ENCODE peak calls at places on chromosome 1, in eight cellular contexts. F, I, Y, R, P, G, D and H are unnamed samples.

GRCh38 chr1:54054438-54054749 is 986 bp downstream of the TCEANC2 start:
- DNase-seq in F (peak; percentile 21), I (no peak), Y (peak; percentile 1), R (no peak), P (no peak), G (no peak), D (no peak), H (no peak)

GRCh38 chr1:204285438-204286322 is 71.9 kb upstream of the GOLT1A start:
- DNase-seq in F (peak; percentile 85), I (no peak), Y (peak; percentile 24), R (no peak), P (no peak), G (no peak), D (no peak), H (no peak)

GRCh38 chr1:117638141-117638540 is 32.3 kb downstream of the TENT5C start:
- DNase-seq in F (no peak), I (no peak), Y (no peak), R (no peak), P (no peak), G (no peak), D (no peak), H (no peak)

GRCh38 chr1:79599257-79599656 is 592.7 kb upstream of the ADGRL4 start:
- DNase-seq in F (no peak), I (no peak), Y (no peak), R (no peak), P (no peak), G (no peak), D (no peak), H (no peak)

GRCh38 chr1:30283199-30283962 is 440.0 kb downstream of the MATN1 start:
- DNase-seq in F (no peak), I (no peak), Y (no peak), R (no peak), P (no peak), G (no peak), D (no peak), H (no peak)

GRCh38 chr1:37901191-37901892 is 42.0 kb upstream of the MTF1 start:
- DNase-seq in F (no peak), I (no peak), Y (no peak), R (no peak), P (no peak), G (no peak), D (no peak), H (no peak)

GRCh38 chr1:4602536-4603316 is 51.7 kb upstream of the AJAP1 start:
- DNase-seq in F (no peak), I (no peak), Y (no peak), R (no peak), P (no peak), G (no peak), D (no peak), H (no peak)

GRCh38 chr1:46547481-46548383 is 3.7 kb downstream of the KNCN start:
- DNase-seq in F (no peak), I (peak; percentile 50), Y (peak; percentile 87), R (peak; percentile 52), P (no peak), G (no peak), D (no peak), H (no peak)

GRCh38 chr1:161473363-161473762 is 31.9 kb upstream of the FCGR2A start:
- DNase-seq in F (no peak), I (no peak), Y (peak; percentile 80), R (peak; percentile 22), P (no peak), G (peak; percentile 56), D (peak; percentile 11), H (no peak)

GRCh38 chr1:38997901-38998190 is 6.8 kb downstream of the AKIRIN1 start:
- DNase-seq in F (no peak), I (no peak), Y (no peak), R (peak; percentile 70), P (peak; percentile 14), G (no peak), D (no peak), H (no peak)

GRCh38 chr1:206982216-206982615 is 12.0 kb upstream of the FCAMR start:
- DNase-seq in F (peak; percentile 48), I (peak; percentile 6), Y (peak; percentile 77), R (peak; percentile 32), P (peak; percentile 50), G (peak; percentile 46), D (peak; percentile 60), H (peak; percentile 72)

GRCh38 chr1:230299148-230300006 is 126.8 kb downstream of the PGBD5 start:
- DNase-seq in F (peak; percentile 60), I (no peak), Y (no peak), R (no peak), P (no peak), G (no peak), D (no peak), H (no peak)